ENCODE peak calls at places on chromosomes 6 and 20, in eight cellular contexts. R, T, V, C, P, Y, A and L are unnamed samples.

GRCh38 chr6:52582446-52582845 is 5.6 kb upstream of the TRAM2 start:
- DNase-seq in R (no peak), T (no peak), V (no peak), C (no peak), P (no peak), Y (no peak), A (no peak), L (no peak)

GRCh38 chr6:72371473-72371872 is 250.4 kb upstream of the KCNQ5 start:
- DNase-seq in R (no peak), T (no peak), V (no peak), C (no peak), P (no peak), Y (no peak), A (no peak), L (no peak)

GRCh38 chr20:25273541-25274358 is 25.9 kb downstream of the PYGB start:
- DNase-seq in R (no peak), T (no peak), V (no peak), C (no peak), P (no peak), Y (no peak), A (no peak), L (no peak)

GRCh38 chr6:55794136-55794812 is 81.1 kb downstream of the BMP5 start:
- DNase-seq in R (no peak), T (no peak), V (no peak), C (no peak), P (peak), Y (no peak), A (no peak), L (no peak)

GRCh38 chr20:53316221-53316937 is 277.3 kb downstream of the ZNF217 start:
- DNase-seq in R (no peak), T (no peak), V (no peak), C (no peak), P (no peak), Y (no peak), A (no peak), L (no peak)

GRCh38 chr6:146542881-146543210 is 787 bp upstream of the RAB32 start:
- DNase-seq in R (no peak), T (no peak), V (no peak), C (no peak), P (no peak), Y (no peak), A (no peak), L (no peak)

GRCh38 chr6:128005009-128005408 is 104.2 kb upstream of the THEMIS start:
- DNase-seq in R (no peak), T (no peak), V (no peak), C (no peak), P (no peak), Y (no peak), A (no peak), L (no peak)

GRCh38 chr6:163490826-163491577 is 76.5 kb downstream of the QKI start:
- DNase-seq in R (peak), T (no peak), V (no peak), C (no peak), P (no peak), Y (no peak), A (no peak), L (peak)

GRCh38 chr6:2970034-2970685 is 1.2 kb downstream of the SERPINB6 start:
- DNase-seq in R (no peak), T (no peak), V (no peak), C (no peak), P (no peak), Y (no peak), A (no peak), L (no peak)

GRCh38 chr6:155887431-155887830 is 431.8 kb upstream of the NOX3 start:
- DNase-seq in R (no peak), T (no peak), V (no peak), C (no peak), P (no peak), Y (no peak), A (no peak), L (no peak)

GRCh38 chr6:109008537-109008950 is 86.1 kb downstream of the SESN1 start:
- DNase-seq in R (no peak), T (no peak), V (peak), C (peak), P (peak), Y (no peak), A (no peak), L (no peak)

GRCh38 chr6:149221774-149222070 is 95.8 kb upstream of the TAB2 start:
- DNase-seq in R (no peak), T (no peak), V (no peak), C (no peak), P (no peak), Y (no peak), A (no peak), L (no peak)

GRCh38 chr20:45083127-45083526 is 17.8 kb downstream of the KCNS1 start:
- DNase-seq in R (no peak), T (no peak), V (no peak), C (no peak), P (no peak), Y (no peak), A (no peak), L (no peak)

GRCh38 chr6:150723056-150723658 is 123.5 kb downstream of the PLEKHG1 start:
- DNase-seq in R (no peak), T (peak), V (no peak), C (no peak), P (no peak), Y (no peak), A (no peak), L (no peak)

GRCh38 chr20:23225407-23226060 is 125.1 kb upstream of the NXT1 start:
- DNase-seq in R (no peak), T (no peak), V (no peak), C (no peak), P (peak), Y (no peak), A (no peak), L (peak)

GRCh38 chr20:33693741-33694645 is 7.8 kb upstream of the E2F1 start:
- DNase-seq in R (no peak), T (no peak), V (no peak), C (no peak), P (no peak), Y (no peak), A (no peak), L (no peak)

GRCh38 chr6:42049116-42049809 is 1.1 kb upstream of the TAF8 start:
- DNase-seq in R (no peak), T (peak), V (no peak), C (no peak), P (no peak), Y (no peak), A (no peak), L (no peak)

GRCh38 chr6:169956580-169956979 is 205.2 kb downstream of the ERMARD start:
- DNase-seq in R (no peak), T (no peak), V (no peak), C (no peak), P (no peak), Y (no peak), A (no peak), L (no peak)

GRCh38 chr6:139944976-139945375 is 570.5 kb upstream of the CITED2 start:
- DNase-seq in R (no peak), T (no peak), V (no peak), C (no peak), P (no peak), Y (no peak), A (no peak), L (no peak)

GRCh38 chr20:46174469-46175126 is 56.5 kb downstream of the CD40 start:
- DNase-seq in R (no peak), T (peak), V (peak), C (peak), P (peak), Y (peak), A (peak), L (peak)

GRCh38 chr6:125095501-125096301 is 57.9 kb upstream of the TPD52L1 start:
- DNase-seq in R (no peak), T (no peak), V (no peak), C (no peak), P (peak), Y (no peak), A (no peak), L (no peak)

GRCh38 chr6:127606131-127606562 is 29.2 kb downstream of the C6orf58 start:
- DNase-seq in R (peak), T (no peak), V (peak), C (no peak), P (peak), Y (no peak), A (no peak), L (peak)

GRCh38 chr6:26175428-26176181 is 88.4 kb downstream of the HFE start:
- DNase-seq in R (peak), T (peak), V (peak), C (no peak), P (peak), Y (no peak), A (no peak), L (no peak)

GRCh38 chr6:107196143-107196542 is 80.8 kb upstream of the BEND3 start:
- DNase-seq in R (no peak), T (no peak), V (no peak), C (no peak), P (no peak), Y (no peak), A (no peak), L (no peak)

GRCh38 chr6:3330199-3330598 is 71.5 kb downstream of the PSMG4 start:
- DNase-seq in R (no peak), T (no peak), V (no peak), C (no peak), P (no peak), Y (no peak), A (no peak), L (no peak)

GRCh38 chr6:127518710-127519468 is at the start of gene MTCL3:
- DNase-seq in R (peak), T (no peak), V (peak), C (no peak), P (peak), Y (no peak), A (peak), L (no peak)

GRCh38 chr20:1185781-1186334 is 1.1 kb upstream of the TMEM74B start:
- DNase-seq in R (peak), T (peak), V (peak), C (no peak), P (peak), Y (no peak), A (peak), L (peak)

GRCh38 chr6:110529355-110529754 is 52.9 kb upstream of the SLC22A16 start:
- DNase-seq in R (no peak), T (no peak), V (no peak), C (no peak), P (peak), Y (no peak), A (no peak), L (no peak)

GRCh38 chr6:72621243-72622093 is at the start of gene KCNQ5:
- DNase-seq in R (no peak), T (peak), V (no peak), C (no peak), P (peak), Y (no peak), A (peak), L (no peak)

GRCh38 chr6:52955871-52956270 is 39.2 kb downstream of the GSTA4 start:
- DNase-seq in R (no peak), T (no peak), V (no peak), C (no peak), P (no peak), Y (no peak), A (no peak), L (no peak)

GRCh38 chr20:25139061-25139705 is 56.3 kb upstream of the ENTPD6 start:
- DNase-seq in R (peak), T (peak), V (no peak), C (peak), P (no peak), Y (no peak), A (no peak), L (no peak)

GRCh38 chr20:47666304-47666703 is 119.0 kb downstream of the SULF2 start:
- DNase-seq in R (no peak), T (no peak), V (no peak), C (no peak), P (no peak), Y (no peak), A (no peak), L (no peak)

GRCh38 chr6:15411766-15412165 is 165.9 kb downstream of the JARID2 start:
- DNase-seq in R (no peak), T (no peak), V (no peak), C (no peak), P (no peak), Y (no peak), A (no peak), L (no peak)

GRCh38 chr20:46282669-46283068 is 25.6 kb downstream of the CDH22 start:
- DNase-seq in R (no peak), T (no peak), V (no peak), C (no peak), P (no peak), Y (no peak), A (no peak), L (no peak)

GRCh38 chr20:10218536-10219451 is at the start of gene SNAP25:
- DNase-seq in R (no peak), T (no peak), V (peak), C (peak), P (peak), Y (no peak), A (no peak), L (peak)

GRCh38 chr6:36436466-36436865 is 6.2 kb downstream of the PXT1 start:
- DNase-seq in R (no peak), T (no peak), V (no peak), C (no peak), P (peak), Y (no peak), A (no peak), L (no peak)

GRCh38 chr20:62917720-62918119 is 8.6 kb downstream of the DIDO1 start:
- DNase-seq in R (no peak), T (no peak), V (no peak), C (no peak), P (no peak), Y (no peak), A (no peak), L (no peak)

GRCh38 chr6:12555267-12555666 is 161.3 kb upstream of the PHACTR1 start:
- DNase-seq in R (no peak), T (no peak), V (no peak), C (no peak), P (peak), Y (no peak), A (no peak), L (no peak)

GRCh38 chr20:32992015-32992641 is 12.1 kb downstream of the SUN5 start:
- DNase-seq in R (no peak), T (no peak), V (no peak), C (no peak), P (no peak), Y (no peak), A (no peak), L (no peak)